ENCODE peak calls at places on chromosome 9, in nine cellular contexts. R, T, D, W, A, Q, S, G and V are unnamed samples.

GRCh38 chr9:133945314-133945975 is 46.7 kb downstream of the VAV2 start:
- DNase-seq in R (no peak), T (no peak), D (no peak), W (no peak), A (no peak), Q (no peak), S (no peak), G (no peak), V (no peak)

GRCh38 chr9:123642291-123643278 is 286.6 kb downstream of the CRB2 start:
- DNase-seq in R (no peak), T (peak; percentile 43), D (no peak), W (no peak), A (peak; percentile 68), Q (no peak), S (peak; percentile 69), G (no peak), V (no peak)

GRCh38 chr9:120392245-120392644 is 187.7 kb downstream of the CDK5RAP2 start:
- DNase-seq in R (no peak), T (no peak), D (no peak), W (no peak), A (no peak), Q (no peak), S (no peak), G (no peak), V (no peak)

GRCh38 chr9:124258765-124259272 is 1.1 kb downstream of the NEK6 start:
- DNase-seq in R (no peak), T (no peak), D (no peak), W (no peak), A (no peak), Q (no peak), S (no peak), G (peak; percentile 32), V (no peak)

GRCh38 chr9:96551403-96551802 is 68.2 kb downstream of the CDC14B start:
- DNase-seq in R (no peak), T (no peak), D (no peak), W (no peak), A (no peak), Q (no peak), S (no peak), G (no peak), V (no peak)

GRCh38 chr9:36834736-36835135 is 199.3 kb downstream of the PAX5 start:
- DNase-seq in R (no peak), T (no peak), D (no peak), W (no peak), A (no peak), Q (no peak), S (no peak), G (no peak), V (no peak)

GRCh38 chr9:106056328-106056727 is 362.0 kb downstream of the TMEM38B start:
- DNase-seq in R (no peak), T (no peak), D (no peak), W (no peak), A (no peak), Q (no peak), S (no peak), G (no peak), V (no peak)

GRCh38 chr9:137021979-137022619 is 5.9 kb downstream of the ABCA2 start:
- DNase-seq in R (peak; percentile 56), T (peak; percentile 87), D (peak; percentile 92), W (no peak), A (peak; percentile 73), Q (peak; percentile 70), S (peak; percentile 73), G (peak; percentile 78), V (no peak)

GRCh38 chr9:116391306-116391900 is 237.8 kb downstream of the PAPPA start:
- DNase-seq in R (no peak), T (no peak), D (no peak), W (no peak), A (peak; percentile 86), Q (no peak), S (no peak), G (peak; percentile 82), V (no peak)

GRCh38 chr9:107020040-107020530 is 157.1 kb downstream of the ZNF462 start:
- DNase-seq in R (no peak), T (no peak), D (no peak), W (peak; percentile 35), A (peak; percentile 98), Q (no peak), S (no peak), G (peak; percentile 91), V (no peak)

GRCh38 chr9:112556497-112557085 is 70.0 kb downstream of the KIAA1958 start:
- DNase-seq in R (no peak), T (no peak), D (no peak), W (no peak), A (peak; percentile 83), Q (no peak), S (no peak), G (peak; percentile 90), V (no peak)

GRCh38 chr9:127020526-127021078 is 101.8 kb downstream of the ANGPTL2 start:
- DNase-seq in R (no peak), T (no peak), D (no peak), W (no peak), A (no peak), Q (no peak), S (no peak), G (no peak), V (no peak)

GRCh38 chr9:3828495-3828894 is 302.7 kb upstream of the RFX3 start:
- DNase-seq in R (no peak), T (no peak), D (no peak), W (no peak), A (peak; percentile 68), Q (no peak), S (no peak), G (peak; percentile 35), V (no peak)

GRCh38 chr9:8895498-8896224 is 1096.1 kb upstream of the DMAC1 start:
- DNase-seq in R (no peak), T (no peak), D (peak; percentile 49), W (peak; percentile 32), A (peak; percentile 29), Q (no peak), S (peak; percentile 52), G (no peak), V (no peak)

GRCh38 chr9:2597483-2597882 is 24.1 kb upstream of the VLDLR start:
- DNase-seq in R (no peak), T (no peak), D (no peak), W (no peak), A (peak; percentile 10), Q (no peak), S (no peak), G (peak; percentile 13), V (no peak)

GRCh38 chr9:3963266-3964019 is 336.4 kb downstream of the GLIS3 start:
- DNase-seq in R (no peak), T (no peak), D (peak; percentile 51), W (no peak), A (peak; percentile 86), Q (no peak), S (no peak), G (peak; percentile 92), V (no peak)

GRCh38 chr9:129006328-129007034 is 21.6 kb downstream of the SH3GLB2 start:
- DNase-seq in R (peak; percentile 26), T (peak; percentile 77), D (peak; percentile 79), W (peak; percentile 52), A (peak; percentile 75), Q (no peak), S (peak; percentile 90), G (peak; percentile 76), V (peak; percentile 45)

GRCh38 chr9:99012957-99013512 is 69.3 kb downstream of the COL15A1 start:
- DNase-seq in R (no peak), T (no peak), D (peak; percentile 17), W (no peak), A (no peak), Q (no peak), S (no peak), G (no peak), V (no peak)

GRCh38 chr9:33472171-33472920 is 1.4 kb downstream of the NOL6 start:
- DNase-seq in R (no peak), T (no peak), D (no peak), W (no peak), A (no peak), Q (no peak), S (no peak), G (no peak), V (no peak)

GRCh38 chr9:34079181-34079580 is 30.5 kb upstream of the UBAP2 start:
- DNase-seq in R (no peak), T (no peak), D (no peak), W (no peak), A (peak; percentile 79), Q (no peak), S (no peak), G (peak; percentile 59), V (no peak)

GRCh38 chr9:14326264-14326826 is 12.4 kb upstream of the NFIB start:
- DNase-seq in R (no peak), T (no peak), D (no peak), W (no peak), A (peak; percentile 76), Q (no peak), S (no peak), G (peak; percentile 62), V (no peak)

GRCh38 chr9:23830949-23831730 is 5.1 kb upstream of the ELAVL2 start:
- DNase-seq in R (no peak), T (no peak), D (no peak), W (no peak), A (no peak), Q (no peak), S (no peak), G (no peak), V (no peak)

GRCh38 chr9:20037699-20038098 is 248.9 kb upstream of the SLC24A2 start:
- DNase-seq in R (no peak), T (no peak), D (no peak), W (no peak), A (no peak), Q (no peak), S (no peak), G (no peak), V (no peak)

GRCh38 chr9:1001838-1002237 is 25.4 kb downstream of the DMRT3 start:
- DNase-seq in R (no peak), T (no peak), D (no peak), W (no peak), A (no peak), Q (no peak), S (no peak), G (peak; percentile 5), V (no peak)

GRCh38 chr9:91376239-91376638 is 14.5 kb upstream of the AUH start:
- DNase-seq in R (no peak), T (no peak), D (no peak), W (no peak), A (peak; percentile 65), Q (no peak), S (no peak), G (no peak), V (no peak)

GRCh38 chr9:97904725-97905124 is 17.6 kb downstream of the TRMO start:
- DNase-seq in R (no peak), T (no peak), D (no peak), W (no peak), A (no peak), Q (no peak), S (no peak), G (no peak), V (no peak)

GRCh38 chr9:7103382-7104170 is 345.8 kb downstream of the KDM4C start:
- DNase-seq in R (no peak), T (no peak), D (no peak), W (no peak), A (peak; percentile 81), Q (no peak), S (no peak), G (no peak), V (no peak)

GRCh38 chr9:107681988-107682387 is 192.4 kb upstream of the KLF4 start:
- DNase-seq in R (no peak), T (no peak), D (no peak), W (no peak), A (no peak), Q (no peak), S (no peak), G (no peak), V (no peak)

GRCh38 chr9:116935149-116935897 is 248.2 kb downstream of the TRIM32 start:
- DNase-seq in R (no peak), T (no peak), D (no peak), W (no peak), A (no peak), Q (no peak), S (no peak), G (no peak), V (no peak)

GRCh38 chr9:125768803-125769202 is 21.6 kb downstream of the PBX3 start:
- DNase-seq in R (no peak), T (no peak), D (no peak), W (no peak), A (no peak), Q (no peak), S (no peak), G (no peak), V (no peak)

GRCh38 chr9:86287013-86287412 is 4.7 kb upstream of the ISCA1 start:
- DNase-seq in R (no peak), T (peak; percentile 53), D (peak; percentile 68), W (peak; percentile 54), A (peak; percentile 76), Q (peak; percentile 48), S (peak; percentile 30), G (peak; percentile 52), V (no peak)